ENCODE peak calls at places on chromosome 2, in seven cellular contexts. I, H, Y, O, J, F and V are unnamed samples.
A peak's percentile ranks its signal among the peaks of the same experiment; 100 is the strongest.

GRCh38 chr2:27667439-27667838 is 3.8 kb downstream of the SLC4A1AP start:
- DNase-seq in I (no peak), H (no peak), Y (no peak), O (no peak), J (no peak), F (no peak), V (no peak)

GRCh38 chr2:147711031-147711430 is 133.8 kb upstream of the ACVR2A start:
- DNase-seq in I (no peak), H (no peak), Y (no peak), O (no peak), J (no peak), F (no peak), V (no peak)

GRCh38 chr2:241112592-241112991 is 10.5 kb upstream of the MTERF4 start:
- DNase-seq in I (no peak), H (no peak), Y (no peak), O (no peak), J (no peak), F (no peak), V (no peak)

GRCh38 chr2:170277943-170278342 is 100.0 kb downstream of the MYO3B start:
- DNase-seq in I (no peak), H (no peak), Y (no peak), O (no peak), J (no peak), F (no peak), V (no peak)

GRCh38 chr2:198315791-198316190 is 511.4 kb downstream of the PLCL1 start:
- DNase-seq in I (no peak), H (no peak), Y (no peak), O (no peak), J (no peak), F (no peak), V (no peak)

GRCh38 chr2:42960835-42961165 is 168.4 kb upstream of the HAAO start:
- DNase-seq in I (no peak), H (no peak), Y (no peak), O (no peak), J (no peak), F (no peak), V (no peak)

GRCh38 chr2:189835855-189836558 is 51.8 kb downstream of the PMS1 start:
- DNase-seq in I (no peak), H (peak; percentile 31), Y (no peak), O (no peak), J (no peak), F (no peak), V (no peak)

GRCh38 chr2:232876978-232877441 is 6.9 kb downstream of the SNORC start:
- DNase-seq in I (no peak), H (no peak), Y (no peak), O (no peak), J (no peak), F (no peak), V (no peak)